ENCODE peak calls at places on chromosomes 4 and X, in ten cellular contexts. B, N, O, Z, J, E, S, F, L and D are unnamed samples.

GRCh38 chrX:112536544-112536943 is 143.2 kb downstream of the LHFPL1 start:
- DNase-seq in B (no peak), Z (no peak), S (no peak), J (no peak), N (no peak), L (no peak), F (peak), E (no peak), O (no peak), D (no peak)

GRCh38 chr4:727576-727975 is 21.9 kb downstream of the PCGF3 start:
- DNase-seq in N (no peak), J (no peak), O (no peak), L (no peak), E (no peak), Z (no peak), S (no peak), B (no peak), F (no peak), D (no peak)

GRCh38 chr4:185086053-185086452 is 57.0 kb upstream of the SLC25A4 start:
- DNase-seq in N (no peak), E (no peak), Z (no peak), F (peak), O (no peak), B (no peak), S (no peak), J (no peak), L (no peak), D (no peak)

GRCh38 chr4:69038582-69038981 is 57.7 kb upstream of the UGT2B7 start:
- DNase-seq in Z (no peak), L (no peak), B (no peak), N (no peak), F (no peak), O (no peak), J (no peak), S (no peak), E (no peak), D (peak)

GRCh38 chrX:12958461-12958860 is 16.4 kb upstream of the TMSB4X start:
- DNase-seq in Z (no peak), E (no peak), F (no peak), N (no peak), L (no peak), S (no peak), O (no peak), B (no peak), J (no peak), D (no peak)

GRCh38 chrX:130245441-130245840 is 23.3 kb downstream of the ZNF280C start:
- DNase-seq in B (peak), E (peak), N (no peak), O (no peak), S (no peak), L (no peak), Z (no peak), F (no peak), J (no peak), D (no peak)

GRCh38 chr4:98801259-98801725 is 127.6 kb downstream of the EIF4E start:
- DNase-seq in L (no peak), E (no peak), S (no peak), Z (no peak), B (no peak), O (no peak), J (no peak), N (no peak), F (peak), D (no peak)

GRCh38 chr4:108203377-108203776 is 34.6 kb upstream of the LEF1 start:
- DNase-seq in E (no peak), S (no peak), N (no peak), J (no peak), Z (no peak), L (no peak), O (no peak), F (no peak), B (no peak), D (no peak)

GRCh38 chrX:154374361-154375155 is at the start of gene FLNA:
- DNase-seq in E (no peak), S (no peak), F (peak), Z (no peak), B (no peak), L (peak), J (no peak), O (no peak), N (no peak), D (no peak)

GRCh38 chrX:24231169-24231568 is 81.6 kb downstream of the ZFX start:
- DNase-seq in L (no peak), Z (peak), J (no peak), E (peak), N (peak), O (peak), F (no peak), B (peak), S (no peak), D (peak)

DNA sequence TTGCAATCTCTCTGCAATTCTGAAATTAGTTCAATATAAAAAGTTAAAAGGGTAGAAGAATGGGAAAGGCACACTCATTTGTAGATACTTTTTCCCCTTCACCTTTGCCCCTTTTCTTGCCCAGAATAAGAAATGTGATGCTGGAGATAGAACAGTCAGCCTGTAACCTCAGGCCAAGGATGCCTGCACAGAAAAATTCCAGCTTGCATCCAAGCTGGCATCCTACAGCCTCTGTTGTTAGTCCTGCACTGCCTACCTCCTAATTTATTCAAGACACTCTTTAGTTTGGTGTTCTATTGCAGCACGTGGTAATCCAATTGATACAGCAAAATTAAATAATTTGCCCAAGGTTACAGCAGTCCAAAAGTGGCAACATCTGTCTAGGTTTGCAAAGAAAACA is 9.7 kb upstream of the USO1 start:
- DNase-seq in Z (no peak), L (no peak), E (no peak), J (no peak), B (no peak), O (no peak), N (no peak), F (peak), S (no peak), D (no peak)
- TF ChIP-seq CTCF in Z (no peak), L (no peak), E (no peak), J (no peak), B (no peak), O (no peak), N (no peak), F (no peak), S (no peak), D (no peak)

GRCh38 chr4:52861879-52862604 is at the start of gene RASL11B:
- DNase-seq in Z (peak), F (peak), S (peak), L (peak), E (no peak), N (peak), B (peak), O (peak), J (peak), D (peak)
- TF ChIP-seq CTCF in Z (no peak), F (peak), S (peak), L (peak), E (no peak), N (peak), B (no peak), O (peak), J (peak), D (no peak)

GRCh38 chr4:100420571-100420970 is 97.3 kb downstream of the EMCN start:
- DNase-seq in N (no peak), F (no peak), E (no peak), B (no peak), S (no peak), L (no peak), J (no peak), O (no peak), Z (no peak), D (no peak)

GRCh38 chr4:100417565-100417964 is 100.3 kb downstream of the EMCN start:
- DNase-seq in L (no peak), O (no peak), N (no peak), E (no peak), B (peak), J (no peak), Z (no peak), S (no peak), F (no peak), D (no peak)

GRCh38 chr4:100424376-100424775 is 93.4 kb downstream of the EMCN start:
- DNase-seq in N (no peak), F (no peak), J (no peak), O (no peak), B (no peak), L (no peak), S (no peak), E (no peak), Z (no peak), D (no peak)

GRCh38 chr4:100422911-100423310 is 94.9 kb downstream of the EMCN start:
- DNase-seq in N (no peak), O (no peak), B (no peak), J (no peak), Z (no peak), E (no peak), F (no peak), S (no peak), L (no peak), D (no peak)

DNA sequence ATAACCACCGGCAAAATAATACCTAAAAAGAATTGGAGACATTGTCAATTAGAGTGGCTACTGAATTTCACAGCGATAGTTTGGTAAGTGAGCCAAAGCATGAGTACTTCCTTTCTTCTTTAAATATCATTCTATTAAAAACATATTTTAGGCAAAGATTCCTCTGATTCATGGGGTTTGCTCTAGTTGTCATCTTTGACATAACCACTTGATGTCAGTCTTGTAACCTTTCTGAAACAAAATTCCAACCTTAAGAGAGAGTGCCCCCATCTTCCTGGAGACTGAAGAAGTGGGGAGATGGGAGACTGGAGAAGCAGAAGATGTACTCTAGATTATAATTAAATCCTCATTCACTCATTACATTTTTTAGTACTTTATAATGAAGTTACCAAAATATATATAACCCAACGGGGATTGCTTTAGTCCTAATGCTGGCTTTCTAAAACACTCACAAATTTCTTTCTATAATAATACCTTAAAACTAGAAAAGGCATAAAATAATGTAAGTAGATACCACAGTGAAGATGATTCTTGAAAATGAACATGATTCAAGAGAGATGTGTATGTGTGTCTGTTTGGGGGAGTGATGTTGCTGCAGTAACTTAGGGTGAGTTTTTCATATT is 96.4 kb downstream of the EMCN start:
- DNase-seq in B (peak), S (no peak), F (no peak), O (no peak), N (no peak), E (no peak), Z (peak), J (no peak), L (no peak), D (peak)
- TF ChIP-seq CTCF in B (peak), S (peak), F (peak), O (peak), N (peak), E (peak), Z (peak), J (peak), L (peak), D (peak)

GRCh38 chrX:143663755-143664154 is 27.9 kb upstream of the SLITRK4 start:
- DNase-seq in N (no peak), O (no peak), F (no peak), J (no peak), B (no peak), E (no peak), L (no peak), S (no peak), Z (no peak), D (peak)

GRCh38 chrX:143664302-143664701 is 28.4 kb upstream of the SLITRK4 start:
- DNase-seq in J (no peak), F (no peak), O (no peak), E (no peak), L (no peak), N (no peak), Z (no peak), B (no peak), S (no peak), D (peak)

GRCh38 chrX:143669395-143669794 is 33.5 kb upstream of the SLITRK4 start:
- DNase-seq in E (no peak), S (no peak), O (no peak), B (no peak), F (no peak), N (no peak), Z (peak), J (no peak), L (no peak), D (peak)
- TF ChIP-seq CTCF in E (no peak), S (no peak), O (no peak), B (no peak), F (peak), N (no peak), Z (peak), J (peak), L (peak), D (peak)

DNA sequence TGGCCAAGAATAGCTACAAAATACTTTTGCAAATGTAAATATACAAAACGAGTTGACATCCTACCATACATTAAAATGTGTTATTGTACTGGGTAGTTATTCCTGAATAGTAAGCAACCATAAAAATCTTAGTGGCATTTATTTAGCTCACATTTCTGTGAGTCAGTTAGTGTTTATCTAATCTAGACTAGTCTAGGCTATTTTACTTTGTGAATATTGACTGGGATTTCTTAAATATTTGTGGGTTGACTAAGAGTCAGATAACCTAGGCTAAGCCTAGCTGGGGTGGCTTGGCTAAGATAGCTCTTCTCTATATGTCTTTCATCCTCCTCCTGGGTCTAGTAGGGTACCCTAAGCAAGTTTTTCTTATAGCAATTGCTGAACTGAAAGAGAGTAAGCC is 543.8 kb upstream of the DIAPH2 start:
- DNase-seq in B (no peak), N (no peak), J (no peak), E (no peak), L (no peak), S (no peak), F (no peak), O (no peak), Z (no peak), D (no peak)
- TF ChIP-seq CTCF in B (no peak), N (no peak), J (no peak), E (no peak), L (no peak), S (no peak), F (no peak), O (no peak), Z (no peak), D (no peak)